ENCODE peak calls at places on chromosomes 3 and 15, in six cellular contexts. V, T, S, E, A and D are unnamed samples.

GRCh38 chr3:183275418-183275817 is 22.4 kb downstream of the B3GNT5 start:
- DNase-seq in V (peak; percentile 94), T (no peak), S (peak; percentile 9), E (no peak), A (no peak), D (peak; percentile 50)

GRCh38 chr3:62073038-62073437 is 300.3 kb downstream of the FEZF2 start:
- DNase-seq in V (no peak), T (no peak), S (no peak), E (no peak), A (no peak), D (no peak)

GRCh38 chr3:160641675-160642330 is 35.2 kb upstream of the ARL14 start:
- DNase-seq in V (peak; percentile 80), T (no peak), S (no peak), E (no peak), A (no peak), D (peak; percentile 42)

GRCh38 chr15:87227846-87228245 is 1028.7 kb downstream of the NTRK3 start:
- DNase-seq in V (no peak), T (no peak), S (no peak), E (no peak), A (no peak), D (peak; percentile 52)

GRCh38 chr3:45635475-45636256 is 41.1 kb downstream of the LIMD1 start:
- DNase-seq in V (peak; percentile 91), T (no peak), S (no peak), E (no peak), A (no peak), D (peak; percentile 91)

GRCh38 chr3:49534581-49535495 is 19.4 kb upstream of the BSN start:
- DNase-seq in V (no peak), T (no peak), S (no peak), E (no peak), A (peak; percentile 82), D (peak; percentile 88)

GRCh38 chr3:189157232-189158007 is 14.4 kb upstream of the TPRG1 start:
- DNase-seq in V (no peak), T (no peak), S (no peak), E (no peak), A (no peak), D (no peak)

GRCh38 chr3:151268267-151269235 is 9.8 kb downstream of the P2RY14 start:
- DNase-seq in V (peak; percentile 17), T (no peak), S (no peak), E (no peak), A (no peak), D (no peak)

GRCh38 chr3:105214575-105214974 is 152.1 kb upstream of the ALCAM start:
- DNase-seq in V (no peak), T (no peak), S (no peak), E (no peak), A (no peak), D (no peak)

GRCh38 chr15:87736401-87736800 is 520.1 kb downstream of the NTRK3 start:
- DNase-seq in V (peak; percentile 39), T (no peak), S (no peak), E (no peak), A (no peak), D (peak; percentile 75)

GRCh38 chr3:50164056-50164455 is 8.9 kb downstream of the SEMA3F start:
- DNase-seq in V (peak; percentile 38), T (peak; percentile 90), S (no peak), E (no peak), A (no peak), D (peak; percentile 96)

GRCh38 chr15:69556344-69556743 is 103.7 kb downstream of the RPLP1 start:
- DNase-seq in V (no peak), T (no peak), S (no peak), E (no peak), A (no peak), D (no peak)

GRCh38 chr15:77568960-77569646 is 63.6 kb downstream of the LINGO1 start:
- DNase-seq in V (peak; percentile 56), T (peak; percentile 59), S (no peak), E (no peak), A (peak; percentile 68), D (no peak)

GRCh38 chr3:42572278-42572677 is 9.5 kb downstream of the SEC22C start:
- DNase-seq in V (peak; percentile 54), T (no peak), S (no peak), E (no peak), A (no peak), D (peak; percentile 15)

GRCh38 chr15:52261498-52262242 is 33.9 kb downstream of the MYO5C start:
- DNase-seq in V (peak; percentile 81), T (peak; percentile 83), S (no peak), E (no peak), A (peak; percentile 88), D (peak; percentile 97)

GRCh38 chr3:108833616-108834015 is 11.0 kb downstream of the TRAT1 start:
- DNase-seq in V (no peak), T (no peak), S (no peak), E (no peak), A (no peak), D (no peak)

GRCh38 chr3:160739079-160739478 is 17.0 kb upstream of the PPM1L start:
- DNase-seq in V (no peak), T (no peak), S (no peak), E (no peak), A (no peak), D (peak; percentile 23)

GRCh38 chr3:160605315-160605714 is 39.9 kb upstream of the KPNA4 start:
- DNase-seq in V (no peak), T (no peak), S (no peak), E (no peak), A (no peak), D (no peak)

GRCh38 chr15:43266834-43267233 is at the start of gene TGM5:
- DNase-seq in V (no peak), T (peak; percentile 81), S (no peak), E (no peak), A (peak; percentile 85), D (no peak)

GRCh38 chr3:18774319-18774877 is 349.3 kb upstream of the SATB1 start:
- DNase-seq in V (no peak), T (no peak), S (no peak), E (no peak), A (no peak), D (no peak)

GRCh38 chr3:63909431-63909830 is 2.8 kb downstream of the SCAANT1 start:
- DNase-seq in V (no peak), T (no peak), S (no peak), E (no peak), A (no peak), D (no peak)

GRCh38 chr15:56869573-56869972 is 48.9 kb upstream of the TCF12 start:
- DNase-seq in V (peak; percentile 33), T (no peak), S (no peak), E (no peak), A (no peak), D (peak; percentile 17)

GRCh38 chr3:50187750-50188149 is 3.7 kb upstream of the GNAT1 start:
- DNase-seq in V (no peak), T (no peak), S (no peak), E (no peak), A (no peak), D (no peak)

GRCh38 chr3:161558256-161558655 is 61.6 kb downstream of the OTOL1 start:
- DNase-seq in V (peak; percentile 5), T (no peak), S (no peak), E (no peak), A (no peak), D (peak; percentile 89)

GRCh38 chr3:71066356-71066755 is 517.2 kb downstream of the FOXP1 start:
- DNase-seq in V (no peak), T (no peak), S (no peak), E (peak; percentile 25), A (no peak), D (no peak)

GRCh38 chr3:65988440-65988839 is 50.3 kb downstream of the MAGI1 start:
- DNase-seq in V (no peak), T (no peak), S (no peak), E (no peak), A (no peak), D (no peak)

GRCh38 chr3:42894693-42895092 is 11.2 kb upstream of the ZNF662 start:
- DNase-seq in V (no peak), T (no peak), S (no peak), E (no peak), A (no peak), D (no peak)

GRCh38 chr3:125332504-125332903 is 42.6 kb downstream of the ZNF148 start:
- DNase-seq in V (no peak), T (no peak), S (no peak), E (no peak), A (no peak), D (no peak)

GRCh38 chr15:39784125-39784524 is 1.5 kb upstream of the FSIP1 start:
- DNase-seq in V (no peak), T (no peak), S (no peak), E (no peak), A (no peak), D (peak; percentile 37)

GRCh38 chr3:80767599-80767998 is 993.8 kb downstream of the GBE1 start:
- DNase-seq in V (peak; percentile 41), T (no peak), S (no peak), E (no peak), A (no peak), D (no peak)

GRCh38 chr15:31214864-31215489 is 111.7 kb upstream of the KLF13 start:
- DNase-seq in V (peak; percentile 29), T (peak; percentile 80), S (no peak), E (no peak), A (peak; percentile 88), D (no peak)

GRCh38 chr3:170524072-170524471 is 61.8 kb downstream of the SLC7A14 start:
- DNase-seq in V (peak; percentile 12), T (no peak), S (no peak), E (no peak), A (no peak), D (no peak)

GRCh38 chr15:70047386-70048195 is 50.1 kb downstream of the TLE3 start:
- DNase-seq in V (no peak), T (no peak), S (no peak), E (no peak), A (peak; percentile 77), D (peak; percentile 55)

GRCh38 chr3:198081421-198081844 is 121.4 kb downstream of the LMLN start:
- DNase-seq in V (no peak), T (no peak), S (no peak), E (no peak), A (no peak), D (peak; percentile 2)

GRCh38 chr3:23671901-23672589 is 133.7 kb upstream of the UBE2E1 start:
- DNase-seq in V (peak; percentile 49), T (no peak), S (no peak), E (no peak), A (peak; percentile 77), D (peak; percentile 41)

GRCh38 chr3:176663819-176664218 is 533.5 kb downstream of the TBL1XR1 start:
- DNase-seq in V (peak; percentile 89), T (no peak), S (no peak), E (no peak), A (no peak), D (peak; percentile 70)

GRCh38 chr15:58330468-58330793 is 101.4 kb upstream of the LIPC start:
- DNase-seq in V (peak; percentile 3), T (no peak), S (no peak), E (no peak), A (no peak), D (no peak)